ENCODE peak calls at places on chromosomes 12 and 14, in eight cellular contexts. T is RWPE1, N is astrocyte of the spinal cord, A is body of pancreas, B is left ventricle myocardium inferior, D is HCT116, I is type B pancreatic cell, L is choroid plexus epithelial cell. E is an unnamed sample.

GRCh38 chr14:59081680-59082079 is 106.8 kb upstream of the DAAM1 start:
- DNase-seq in A (no peak), N (no peak), B (no peak), L (no peak), T (no peak), I (no peak), D (no peak), E (no peak)

GRCh38 chr12:34604631-34605509 is 582.6 kb downstream of the ALG10 start:
- DNase-seq in L (no peak), B (no peak), A (no peak), N (no peak), T (no peak), I (peak; percentile 55), D (no peak), E (no peak)

GRCh38 chr14:97217094-97217885 is 420.1 kb downstream of the VRK1 start:
- DNase-seq in N (no peak), D (no peak), T (no peak), L (no peak), I (no peak), B (no peak), A (no peak), E (no peak)

GRCh38 chr12:65998536-65999530 is 131.7 kb downstream of the LLPH start:
- DNase-seq in A (no peak), N (no peak), B (no peak), I (no peak), T (no peak), D (no peak), L (peak; percentile 54), E (no peak)

GRCh38 chr14:36784541-36784940 is 122.9 kb downstream of the PAX9 start:
- DNase-seq in T (no peak), L (no peak), D (no peak), I (no peak), A (no peak), B (no peak), N (no peak), E (no peak)

GRCh38 chr12:20493924-20494323 is 125.6 kb downstream of the PDE3A start:
- DNase-seq in T (no peak), N (no peak), D (no peak), B (no peak), I (no peak), A (no peak), L (peak; percentile 61), E (no peak)

GRCh38 chr12:101165319-101165718 is 44.7 kb downstream of the SLC5A8 start:
- DNase-seq in L (no peak), D (no peak), N (no peak), B (no peak), A (no peak), T (peak; percentile 7), I (no peak), E (no peak)

GRCh38 chr14:41521891-41522290 is 84.8 kb upstream of the LRFN5 start:
- DNase-seq in T (no peak), N (no peak), B (no peak), L (no peak), D (no peak), I (no peak), A (no peak), E (no peak)

GRCh38 chr14:94321421-94322271 is 1.5 kb downstream of the SERPINA6 start:
- DNase-seq in B (no peak), N (no peak), I (no peak), T (no peak), L (no peak), D (no peak), A (no peak), E (no peak)

GRCh38 chr14:23638414-23639047 is 2.4 kb downstream of the DHRS2 start:
- DNase-seq in I (no peak), N (no peak), T (no peak), A (peak; percentile 22), B (no peak), D (no peak), L (no peak), E (no peak)

GRCh38 chr14:22099942-22100763 is 426.5 kb upstream of the OR4E1 start:
- DNase-seq in I (no peak), T (peak; percentile 63), L (peak; percentile 83), N (peak; percentile 51), A (peak; percentile 47), B (peak; percentile 64), D (peak; percentile 61), E (peak; percentile 45)
- TF ChIP-seq CTCF in I (peak; percentile 74), T (peak; percentile 41), L (peak; percentile 82), N (peak; percentile 67), A (no peak), B (peak; percentile 73), D (peak; percentile 68), E (peak; percentile 18)

GRCh38 chr14:51806026-51806590 is 54.3 kb upstream of the GNG2 start:
- DNase-seq in B (no peak), D (no peak), I (no peak), N (no peak), T (no peak), L (no peak), A (no peak), E (no peak)

GRCh38 chr14:51806624-51807023 is 53.8 kb upstream of the GNG2 start:
- DNase-seq in D (no peak), T (no peak), N (no peak), B (no peak), I (no peak), A (no peak), L (peak; percentile 29), E (no peak)

GRCh38 chr14:51807355-51807754 is 53.1 kb upstream of the GNG2 start:
- DNase-seq in A (no peak), D (no peak), T (no peak), L (no peak), I (no peak), B (no peak), N (peak; percentile 20), E (no peak)

DNA sequence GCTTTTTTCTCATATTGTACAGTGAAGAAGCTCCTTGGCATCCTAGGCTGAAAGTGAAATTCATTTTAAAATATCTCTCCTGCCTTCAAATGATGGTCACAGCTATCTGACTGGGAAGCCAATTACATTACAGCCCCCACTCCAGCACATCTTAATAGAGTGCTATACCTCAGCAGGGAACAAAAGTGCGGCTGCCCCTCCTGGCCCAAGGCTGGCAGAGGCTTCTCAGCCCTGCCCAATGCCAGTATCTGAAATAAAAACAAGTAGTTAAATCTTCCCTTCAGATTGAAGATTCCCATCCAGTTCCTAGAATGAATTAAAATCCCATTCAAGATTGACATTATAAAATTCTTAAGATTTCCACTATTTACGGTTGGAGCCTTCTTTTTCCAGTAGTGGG is 54.9 kb upstream of the GNG2 start:
- DNase-seq in L (no peak), I (no peak), T (no peak), D (no peak), A (no peak), N (no peak), B (no peak), E (no peak)
- TF ChIP-seq CTCF in L (no peak), I (no peak), T (no peak), D (peak; percentile 55), A (no peak), N (peak; percentile 12), B (no peak), E (no peak)

DNA sequence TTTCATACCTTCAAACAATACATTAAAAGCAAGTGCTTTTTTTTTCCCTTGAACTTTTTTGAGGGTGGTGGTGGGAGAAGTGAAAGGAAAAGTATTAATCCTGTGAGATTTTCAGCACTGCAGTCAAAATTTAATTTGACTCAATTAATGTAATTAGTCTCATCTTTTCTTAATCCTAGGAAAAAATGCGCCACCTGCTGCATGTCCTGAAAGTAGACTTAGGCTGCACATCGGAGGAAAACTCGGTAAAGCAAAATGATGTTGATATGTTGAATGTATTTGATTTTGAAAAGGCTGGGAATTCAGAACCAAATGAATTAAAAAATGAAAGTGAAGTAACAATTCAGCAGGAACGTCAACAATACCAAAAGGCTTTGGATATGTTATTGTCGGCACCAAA is 52.2 kb downstream of the SPATA7 start:
- DNase-seq in T (no peak), L (peak; percentile 27), A (no peak), I (no peak), B (no peak), N (no peak), D (no peak), E (no peak)
- TF ChIP-seq CTCF in T (no peak), L (peak; percentile 68), A (no peak), I (no peak), B (no peak), N (peak; percentile 40), D (peak; percentile 56), E (no peak)

GRCh38 chr12:89984846-89985245 is 276.2 kb upstream of the ATP2B1 start:
- DNase-seq in L (no peak), A (no peak), N (no peak), D (no peak), T (no peak), B (no peak), I (no peak), E (no peak)
- TF ChIP-seq CTCF in L (no peak), A (no peak), N (no peak), D (no peak), T (no peak), B (no peak), I (no peak), E (no peak)

DNA sequence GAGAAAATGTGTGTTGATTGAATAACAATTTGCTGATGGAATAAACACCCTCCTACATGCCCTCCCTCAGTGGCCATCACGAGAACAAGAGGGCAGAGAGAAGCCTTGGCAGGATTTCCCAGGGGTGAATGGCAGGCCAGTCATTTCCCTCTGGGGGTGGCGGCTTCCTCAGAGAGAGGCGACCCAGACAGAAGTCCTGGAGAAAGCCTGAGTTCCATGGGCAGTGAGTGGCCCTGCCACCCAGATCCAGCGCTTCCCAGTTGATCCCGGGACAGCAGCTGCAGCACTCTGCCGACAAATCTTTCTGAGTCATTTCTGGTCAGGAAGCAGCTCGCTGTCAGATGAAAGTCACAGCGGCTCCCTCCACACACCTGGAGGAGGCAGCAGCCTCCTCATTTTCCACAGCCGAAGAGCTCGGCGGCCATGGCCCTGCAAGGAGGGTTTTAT is 123.0 kb downstream of the SCARB1 start:
- DNase-seq in N (no peak), A (peak; percentile 46), D (peak; percentile 78), I (no peak), B (no peak), T (peak; percentile 49), L (peak; percentile 43), E (peak; percentile 51)
- TF ChIP-seq CTCF in N (peak; percentile 20), A (no peak), D (peak; percentile 38), I (no peak), B (no peak), T (no peak), L (peak; percentile 18), E (no peak)

GRCh38 chr14:106518054-106518943 is 991.9 kb downstream of the TMEM121 start:
- DNase-seq in N (no peak), A (no peak), I (no peak), D (no peak), T (no peak), L (no peak), B (peak; percentile 32), E (no peak)
- TF ChIP-seq CTCF in N (no peak), A (no peak), I (no peak), D (no peak), T (no peak), L (no peak), B (no peak), E (no peak)

GRCh38 chr12:5073054-5073453 is 29.4 kb downstream of the KCNA5 start:
- DNase-seq in A (no peak), I (no peak), B (no peak), T (no peak), D (no peak), L (no peak), N (no peak), E (no peak)
- TF ChIP-seq CTCF in A (no peak), I (no peak), B (no peak), T (no peak), D (peak; percentile 45), L (peak; percentile 11), N (no peak), E (no peak)